ENCODE peak calls at places on chromosomes 12 and 14, in nine cellular contexts. One of them, this sample, is unnamed.

GRCh38 chr12:116140559-116140958 is 136.9 kb downstream of the MED13L start:
- DNase-seq in tibial artery: no peak
- DNase-seq in foreskin fibroblast: no peak
- DNase-seq in tibial nerve: no peak
- DNase-seq in heart right ventricle: no peak
- DNase-seq in mesothelial cell of epicardium: no peak
- DNase-seq in GM10248: no peak
- DNase-seq in psoas muscle: no peak
- DNase-seq in choroid plexus epithelial cell: no peak
- DNase-seq in this sample: no peak

GRCh38 chr14:70282666-70283065 is 76.8 kb downstream of the COX16 start:
- DNase-seq in mesothelial cell of epicardium: no peak
- DNase-seq in foreskin fibroblast: no peak
- DNase-seq in choroid plexus epithelial cell: no peak
- DNase-seq in GM10248: no peak
- DNase-seq in tibial nerve: no peak
- DNase-seq in psoas muscle: no peak
- DNase-seq in heart right ventricle: no peak
- DNase-seq in tibial artery: no peak
- DNase-seq in this sample: no peak

GRCh38 chr12:124740691-124741137 is 123.0 kb downstream of the SCARB1 start:
- DNase-seq in heart right ventricle: no peak
- DNase-seq in tibial artery: peak; percentile 84
- DNase-seq in choroid plexus epithelial cell: peak; percentile 43
- DNase-seq in psoas muscle: peak; percentile 60
- DNase-seq in foreskin fibroblast: peak; percentile 34
- DNase-seq in GM10248: peak; percentile 52
- DNase-seq in mesothelial cell of epicardium: no peak
- DNase-seq in tibial nerve: no peak
- DNase-seq in this sample: peak; percentile 71

GRCh38 chr14:53996041-53996440 is 39.4 kb upstream of the BMP4 start:
- DNase-seq in psoas muscle: no peak
- DNase-seq in heart right ventricle: no peak
- DNase-seq in GM10248: no peak
- DNase-seq in tibial nerve: no peak
- DNase-seq in choroid plexus epithelial cell: no peak
- DNase-seq in tibial artery: no peak
- DNase-seq in foreskin fibroblast: no peak
- DNase-seq in mesothelial cell of epicardium: no peak
- DNase-seq in this sample: no peak

GRCh38 chr12:51953011-51953568 is 1.6 kb downstream of the ACVR1B start:
- DNase-seq in mesothelial cell of epicardium: no peak
- DNase-seq in choroid plexus epithelial cell: no peak
- DNase-seq in heart right ventricle: no peak
- DNase-seq in foreskin fibroblast: no peak
- DNase-seq in tibial nerve: no peak
- DNase-seq in psoas muscle: no peak
- DNase-seq in GM10248: no peak
- DNase-seq in tibial artery: no peak
- DNase-seq in this sample: no peak

GRCh38 chr12:14824012-14824634 is 10.1 kb upstream of the SMCO3 start:
- DNase-seq in tibial artery: no peak
- DNase-seq in tibial nerve: no peak
- DNase-seq in choroid plexus epithelial cell: peak; percentile 55
- DNase-seq in GM10248: no peak
- DNase-seq in foreskin fibroblast: no peak
- DNase-seq in mesothelial cell of epicardium: no peak
- DNase-seq in psoas muscle: no peak
- DNase-seq in heart right ventricle: no peak
- DNase-seq in this sample: no peak

GRCh38 chr12:53181935-53182334 is 1.2 kb upstream of the CSAD start:
- DNase-seq in tibial artery: no peak
- DNase-seq in choroid plexus epithelial cell: no peak
- DNase-seq in mesothelial cell of epicardium: no peak
- DNase-seq in foreskin fibroblast: no peak
- DNase-seq in heart right ventricle: no peak
- DNase-seq in tibial nerve: no peak
- DNase-seq in GM10248: no peak
- DNase-seq in psoas muscle: no peak
- DNase-seq in this sample: no peak

GRCh38 chr12:20150835-20151234 is 217.5 kb upstream of the PDE3A start:
- DNase-seq in foreskin fibroblast: no peak
- DNase-seq in psoas muscle: no peak
- DNase-seq in mesothelial cell of epicardium: no peak
- DNase-seq in GM10248: no peak
- DNase-seq in tibial nerve: no peak
- DNase-seq in tibial artery: no peak
- DNase-seq in heart right ventricle: no peak
- DNase-seq in choroid plexus epithelial cell: no peak
- DNase-seq in this sample: no peak

GRCh38 chr12:93060666-93061413 is 131.7 kb upstream of the EEA1 start:
- DNase-seq in tibial nerve: no peak
- DNase-seq in mesothelial cell of epicardium: peak; percentile 39
- DNase-seq in tibial artery: no peak
- DNase-seq in psoas muscle: no peak
- DNase-seq in choroid plexus epithelial cell: peak; percentile 90
- DNase-seq in heart right ventricle: peak; percentile 61
- DNase-seq in GM10248: peak; percentile 28
- DNase-seq in foreskin fibroblast: peak; percentile 38
- DNase-seq in this sample: no peak

GRCh38 chr14:21825147-21825743 is 151.6 kb upstream of the OR4E1 start:
- DNase-seq in tibial nerve: no peak
- DNase-seq in choroid plexus epithelial cell: peak; percentile 34
- DNase-seq in GM10248: peak; percentile 22
- DNase-seq in foreskin fibroblast: no peak
- DNase-seq in tibial artery: no peak
- DNase-seq in mesothelial cell of epicardium: no peak
- DNase-seq in psoas muscle: no peak
- DNase-seq in heart right ventricle: no peak
- DNase-seq in this sample: no peak
- TF ChIP-seq CTCF in tibial nerve: no peak
- TF ChIP-seq CTCF in choroid plexus epithelial cell: peak; percentile 49
- TF ChIP-seq CTCF in GM10248: peak; percentile 32
- TF ChIP-seq CTCF in foreskin fibroblast: no peak
- TF ChIP-seq CTCF in tibial artery: no peak
- TF ChIP-seq CTCF in mesothelial cell of epicardium: peak; percentile 10
- TF ChIP-seq CTCF in psoas muscle: no peak
- TF ChIP-seq CTCF in heart right ventricle: no peak
- TF ChIP-seq CTCF in this sample: peak; percentile 45

GRCh38 chr12:143964-144649 is 69.8 kb downstream of the SLC6A12 start:
- DNase-seq in foreskin fibroblast: no peak
- DNase-seq in GM10248: no peak
- DNase-seq in tibial artery: no peak
- DNase-seq in heart right ventricle: no peak
- DNase-seq in mesothelial cell of epicardium: no peak
- DNase-seq in choroid plexus epithelial cell: no peak
- DNase-seq in psoas muscle: no peak
- DNase-seq in tibial nerve: no peak
- DNase-seq in this sample: no peak
- TF ChIP-seq CTCF in foreskin fibroblast: no peak
- TF ChIP-seq CTCF in GM10248: no peak
- TF ChIP-seq CTCF in tibial artery: no peak
- TF ChIP-seq CTCF in heart right ventricle: no peak
- TF ChIP-seq CTCF in mesothelial cell of epicardium: no peak
- TF ChIP-seq CTCF in choroid plexus epithelial cell: no peak
- TF ChIP-seq CTCF in psoas muscle: no peak
- TF ChIP-seq CTCF in tibial nerve: no peak
- TF ChIP-seq CTCF in this sample: no peak

GRCh38 chr14:36397357-36397756 is 76.9 kb upstream of the MBIP start:
- DNase-seq in mesothelial cell of epicardium: no peak
- DNase-seq in foreskin fibroblast: no peak
- DNase-seq in heart right ventricle: no peak
- DNase-seq in tibial artery: no peak
- DNase-seq in GM10248: no peak
- DNase-seq in tibial nerve: no peak
- DNase-seq in psoas muscle: no peak
- DNase-seq in choroid plexus epithelial cell: no peak
- DNase-seq in this sample: no peak
- TF ChIP-seq CTCF in mesothelial cell of epicardium: no peak
- TF ChIP-seq CTCF in foreskin fibroblast: no peak
- TF ChIP-seq CTCF in heart right ventricle: no peak
- TF ChIP-seq CTCF in tibial artery: no peak
- TF ChIP-seq CTCF in GM10248: no peak
- TF ChIP-seq CTCF in tibial nerve: no peak
- TF ChIP-seq CTCF in psoas muscle: no peak
- TF ChIP-seq CTCF in choroid plexus epithelial cell: no peak
- TF ChIP-seq CTCF in this sample: no peak

GRCh38 chr14:98773814-98774213 is 498.2 kb downstream of the BCL11B start:
- DNase-seq in heart right ventricle: no peak
- DNase-seq in foreskin fibroblast: no peak
- DNase-seq in tibial nerve: no peak
- DNase-seq in GM10248: no peak
- DNase-seq in choroid plexus epithelial cell: no peak
- DNase-seq in psoas muscle: no peak
- DNase-seq in tibial artery: no peak
- DNase-seq in mesothelial cell of epicardium: no peak
- DNase-seq in this sample: no peak

GRCh38 chr14:98770151-98770550 is 501.8 kb downstream of the BCL11B start:
- DNase-seq in GM10248: no peak
- DNase-seq in psoas muscle: no peak
- DNase-seq in mesothelial cell of epicardium: no peak
- DNase-seq in heart right ventricle: no peak
- DNase-seq in tibial nerve: no peak
- DNase-seq in choroid plexus epithelial cell: no peak
- DNase-seq in foreskin fibroblast: no peak
- DNase-seq in tibial artery: no peak
- DNase-seq in this sample: no peak

GRCh38 chr14:98775892-98776291 is 496.1 kb downstream of the BCL11B start:
- DNase-seq in foreskin fibroblast: no peak
- DNase-seq in heart right ventricle: no peak
- DNase-seq in choroid plexus epithelial cell: no peak
- DNase-seq in mesothelial cell of epicardium: no peak
- DNase-seq in tibial nerve: no peak
- DNase-seq in psoas muscle: no peak
- DNase-seq in tibial artery: no peak
- DNase-seq in GM10248: no peak
- DNase-seq in this sample: no peak
- TF ChIP-seq CTCF in foreskin fibroblast: no peak
- TF ChIP-seq CTCF in heart right ventricle: no peak
- TF ChIP-seq CTCF in choroid plexus epithelial cell: no peak
- TF ChIP-seq CTCF in mesothelial cell of epicardium: no peak
- TF ChIP-seq CTCF in tibial nerve: no peak
- TF ChIP-seq CTCF in psoas muscle: no peak
- TF ChIP-seq CTCF in tibial artery: no peak
- TF ChIP-seq CTCF in GM10248: no peak
- TF ChIP-seq CTCF in this sample: no peak

GRCh38 chr12:27297576-27297975 is 35.1 kb upstream of the BMAL2 start:
- DNase-seq in psoas muscle: no peak
- DNase-seq in choroid plexus epithelial cell: peak; percentile 31
- DNase-seq in tibial nerve: no peak
- DNase-seq in mesothelial cell of epicardium: no peak
- DNase-seq in foreskin fibroblast: no peak
- DNase-seq in GM10248: no peak
- DNase-seq in tibial artery: no peak
- DNase-seq in heart right ventricle: no peak
- DNase-seq in this sample: no peak
- TF ChIP-seq CTCF in psoas muscle: no peak
- TF ChIP-seq CTCF in choroid plexus epithelial cell: no peak
- TF ChIP-seq CTCF in tibial nerve: no peak
- TF ChIP-seq CTCF in mesothelial cell of epicardium: no peak
- TF ChIP-seq CTCF in foreskin fibroblast: no peak
- TF ChIP-seq CTCF in GM10248: no peak
- TF ChIP-seq CTCF in tibial artery: no peak
- TF ChIP-seq CTCF in heart right ventricle: no peak
- TF ChIP-seq CTCF in this sample: no peak

DNA sequence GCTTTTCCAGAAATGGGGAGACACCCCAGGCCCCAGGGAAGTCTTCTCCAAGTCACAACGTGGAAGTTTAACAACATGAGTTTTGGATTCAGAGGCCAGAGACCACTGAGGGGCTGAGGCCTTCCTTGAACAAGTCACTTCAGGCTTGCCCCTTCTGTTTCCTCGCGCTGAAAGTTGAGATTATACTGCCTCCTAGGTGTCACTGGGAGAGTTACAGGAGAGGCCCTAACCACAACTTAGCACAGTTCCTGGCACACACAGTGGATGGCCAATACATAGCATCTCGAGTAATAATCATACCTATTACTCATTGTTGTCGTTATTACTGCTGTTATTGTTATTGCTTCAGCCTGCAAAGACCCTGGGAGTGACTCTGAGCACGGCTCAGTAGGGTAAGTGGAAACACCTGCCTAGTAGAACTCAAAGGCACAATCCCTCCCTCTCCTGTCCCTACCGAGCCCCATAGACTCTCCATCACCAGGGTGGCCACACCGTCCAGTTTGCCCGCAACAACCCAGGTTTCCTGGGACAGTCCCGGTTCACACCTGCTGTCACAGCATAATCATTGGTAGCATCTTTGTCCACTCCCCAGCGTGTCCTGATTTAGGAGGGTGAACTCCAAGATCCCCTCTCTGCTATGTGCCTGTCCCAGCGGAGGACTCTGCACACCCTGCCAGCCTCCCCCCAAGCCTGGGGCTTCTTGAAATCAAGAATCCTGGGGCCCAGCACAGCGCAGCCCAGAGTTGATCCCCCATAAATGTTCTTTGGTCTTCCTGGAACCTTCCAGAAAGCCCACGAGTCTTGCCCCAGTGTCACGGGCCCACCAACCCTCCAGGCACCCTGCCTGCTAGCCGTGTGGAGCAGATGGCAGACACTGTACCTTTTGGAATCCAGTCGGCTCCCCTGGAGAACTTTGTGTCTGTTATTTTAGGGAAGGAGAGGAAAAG is 85.0 kb downstream of the SYNE3 start:
- DNase-seq in tibial artery: no peak
- DNase-seq in foreskin fibroblast: no peak
- DNase-seq in mesothelial cell of epicardium: no peak
- DNase-seq in psoas muscle: no peak
- DNase-seq in tibial nerve: no peak
- DNase-seq in choroid plexus epithelial cell: peak; percentile 63
- DNase-seq in heart right ventricle: no peak
- DNase-seq in GM10248: no peak
- DNase-seq in this sample: no peak
- TF ChIP-seq CTCF in tibial artery: peak; percentile 46
- TF ChIP-seq CTCF in foreskin fibroblast: peak; percentile 35
- TF ChIP-seq CTCF in mesothelial cell of epicardium: peak; percentile 65
- TF ChIP-seq CTCF in psoas muscle: peak; percentile 34
- TF ChIP-seq CTCF in tibial nerve: peak; percentile 59
- TF ChIP-seq CTCF in choroid plexus epithelial cell: peak; percentile 79
- TF ChIP-seq CTCF in heart right ventricle: peak; percentile 55
- TF ChIP-seq CTCF in GM10248: peak; percentile 29
- TF ChIP-seq CTCF in this sample: peak; percentile 72

This sample was measured in HFFc6.